ENCODE peak calls at places on chromosomes 3 and 15, in nine cellular contexts. S is activated T-cell treated with anti-CD3 and anti-CD28 coated beads for 48 hours; I is transverse colon; Q is globus pallidus; R is T-helper 1 cell; J is OCI-LY7; X is cardiac fibroblast; K is GM23338; A is activated naive CD8-positive, alpha-beta T cell treated with anti-CD3 and anti-CD28 coated beads for 36 hours. N is an unnamed sample.

GRCh38 chr3:156628836-156629618 is 45.4 kb upstream of the TIPARP start:
- DNase-seq in S (no peak), I (no peak), Q (no peak), R (no peak), J (no peak), X (peak), K (no peak), A (no peak), N (no peak)

GRCh38 chr3:2354702-2355101 is 256.0 kb downstream of the CNTN4 start:
- DNase-seq in S (no peak), I (no peak), Q (no peak), R (no peak), J (no peak), X (peak), K (peak), A (no peak), N (peak)

GRCh38 chr3:123627673-123628670 is 43.1 kb upstream of the HACD2 start:
- DNase-seq in S (no peak), I (peak), Q (no peak), R (no peak), J (no peak), X (no peak), K (no peak), A (no peak), N (no peak)

GRCh38 chr3:32973982-32974381 is 22.5 kb downstream of the CCR4 start:
- DNase-seq in S (no peak), I (no peak), Q (no peak), R (no peak), J (no peak), X (peak), K (no peak), A (no peak), N (peak)

GRCh38 chr3:182138388-182138787 is 426.7 kb downstream of the SOX2 start:
- DNase-seq in S (no peak), I (no peak), Q (no peak), R (no peak), J (no peak), X (no peak), K (no peak), A (no peak), N (no peak)

GRCh38 chr3:196414469-196414868 is 17.8 kb downstream of the UBXN7 start:
- DNase-seq in S (no peak), I (no peak), Q (no peak), R (no peak), J (no peak), X (peak), K (no peak), A (no peak), N (no peak)

GRCh38 chr3:130093741-130094391 is 12.2 kb downstream of the ALG1L2 start:
- DNase-seq in S (peak), I (peak), Q (no peak), R (no peak), J (peak), X (no peak), K (peak), A (peak), N (no peak)

GRCh38 chr3:159761377-159761776 is 227.3 kb upstream of the IL12A start:
- DNase-seq in S (no peak), I (peak), Q (peak), R (no peak), J (no peak), X (peak), K (no peak), A (no peak), N (peak)

GRCh38 chr3:140552898-140553297 is 125.0 kb upstream of the TRIM42 start:
- DNase-seq in S (no peak), I (no peak), Q (no peak), R (no peak), J (no peak), X (peak), K (peak), A (no peak), N (no peak)

GRCh38 chr3:59245300-59245878 is 195.6 kb upstream of the CFAP20DC start:
- DNase-seq in S (no peak), I (no peak), Q (no peak), R (no peak), J (no peak), X (no peak), K (no peak), A (no peak), N (no peak)

GRCh38 chr3:183381179-183381578 is 47.2 kb downstream of the MCF2L2 start:
- DNase-seq in S (no peak), I (no peak), Q (no peak), R (no peak), J (no peak), X (peak), K (no peak), A (no peak), N (peak)

GRCh38 chr15:43518073-43518761 is 809 bp downstream of the MAP1A start:
- DNase-seq in S (no peak), I (no peak), Q (peak), R (no peak), J (peak), X (peak), K (peak), A (no peak), N (peak)

GRCh38 chr15:85331666-85332261 is 48.6 kb upstream of the AKAP13 start:
- DNase-seq in S (no peak), I (no peak), Q (no peak), R (no peak), J (peak), X (peak), K (no peak), A (peak), N (no peak)

GRCh38 chr15:81118361-81118760 is 15.7 kb upstream of the CFAP161 start:
- DNase-seq in S (no peak), I (no peak), Q (no peak), R (no peak), J (no peak), X (no peak), K (peak), A (no peak), N (no peak)

GRCh38 chr3:179788996-179789395 is 136.2 kb downstream of the USP13 start:
- DNase-seq in S (no peak), I (no peak), Q (no peak), R (no peak), J (no peak), X (no peak), K (no peak), A (no peak), N (no peak)

GRCh38 chr15:74548236-74548635 is 7.2 kb downstream of the ARID3B start:
- DNase-seq in S (no peak), I (no peak), Q (no peak), R (no peak), J (no peak), X (no peak), K (no peak), A (no peak), N (no peak)

N was measured in foreskin fibroblast.